ENCODE peak calls at places on chromosomes 6 and 20, in five cellular contexts. E is vagina, P is right lobe of liver, X is GM12878, V is uterus. A is an unnamed sample.

GRCh38 chr6:75579951-75580350 is 21.7 kb upstream of the SENP6 start:
- DNase-seq in E (no peak), P (no peak), X (no peak), V (no peak), A (no peak)

GRCh38 chr20:4817230-4817671 is 95.5 kb downstream of the PRND start:
- DNase-seq in E (no peak), P (no peak), X (no peak), V (no peak), A (no peak)

GRCh38 chr6:149600508-149600907 is 34.3 kb downstream of the GINM1 start:
- DNase-seq in E (no peak), P (no peak), X (no peak), V (no peak), A (no peak)

GRCh38 chr20:10185741-10186558 is 32.7 kb upstream of the SNAP25 start:
- DNase-seq in E (no peak), P (peak; percentile 56), X (no peak), V (no peak), A (no peak)

GRCh38 chr6:30954631-30955366 is 14.0 kb downstream of the MUCL3 start:
- DNase-seq in E (no peak), P (no peak), X (no peak), V (no peak), A (no peak)

GRCh38 chr20:40932436-40932835 is 96.2 kb upstream of the TOP1 start:
- DNase-seq in E (peak; percentile 42), P (no peak), X (no peak), V (no peak), A (no peak)

GRCh38 chr6:165574770-165575549 is 88.1 kb downstream of the PDE10A start:
- DNase-seq in E (no peak), P (no peak), X (no peak), V (no peak), A (no peak)

GRCh38 chr20:25076731-25077609 is 5.0 kb downstream of the VSX1 start:
- DNase-seq in E (peak; percentile 74), P (peak; percentile 79), X (no peak), V (no peak), A (no peak)

GRCh38 chr6:23349521-23350147 is 776.4 kb upstream of the NRSN1 start:
- DNase-seq in E (no peak), P (no peak), X (no peak), V (no peak), A (no peak)

GRCh38 chr6:139306582-139306981 is 14.8 kb upstream of the TXLNB start:
- DNase-seq in E (no peak), P (no peak), X (no peak), V (no peak), A (no peak)

GRCh38 chr6:94501546-94501945 is 1075.8 kb upstream of the MANEA start:
- DNase-seq in E (no peak), P (no peak), X (no peak), V (no peak), A (no peak)

GRCh38 chr20:45470262-45470931 is 844 bp downstream of the WFDC2 start:
- DNase-seq in E (peak; percentile 80), P (no peak), X (no peak), V (peak; percentile 25), A (peak; percentile 31)

GRCh38 chr20:51935003-51935358 is 132.7 kb upstream of the SALL4 start:
- DNase-seq in E (no peak), P (no peak), X (no peak), V (no peak), A (no peak)

GRCh38 chr6:132072271-132072670 is 121.1 kb upstream of the CCN2 start:
- DNase-seq in E (no peak), P (no peak), X (no peak), V (no peak), A (no peak)

GRCh38 chr6:692356-692851 is 535 bp downstream of the EXOC2 start:
- DNase-seq in E (no peak), P (peak; percentile 65), X (peak; percentile 26), V (peak; percentile 22), A (peak; percentile 18)

GRCh38 chr20:20814685-20815084 is 102.2 kb upstream of the RALGAPA2 start:
- DNase-seq in E (no peak), P (no peak), X (no peak), V (no peak), A (no peak)

GRCh38 chr20:47007826-47008655 is 113.4 kb downstream of the EYA2 start:
- DNase-seq in E (no peak), P (no peak), X (no peak), V (no peak), A (no peak)

GRCh38 chr6:148538251-148539190 is 195.9 kb downstream of the SASH1 start:
- DNase-seq in E (no peak), P (no peak), X (no peak), V (no peak), A (no peak)

GRCh38 chr6:105849741-105850140 is 236.4 kb upstream of the PRDM1 start:
- DNase-seq in E (no peak), P (no peak), X (no peak), V (no peak), A (no peak)

GRCh38 chr20:15498926-15499325 is 1074.3 kb downstream of the KIF16B start:
- DNase-seq in E (no peak), P (no peak), X (no peak), V (no peak), A (no peak)

GRCh38 chr6:113301651-113302050 is 555.5 kb upstream of the MARCKS start:
- DNase-seq in E (no peak), P (no peak), X (no peak), V (no peak), A (no peak)

GRCh38 chr6:5898563-5898962 is 108.2 kb downstream of the NRN1 start:
- DNase-seq in E (no peak), P (no peak), X (no peak), V (no peak), A (no peak)

GRCh38 chr6:157227202-157228166 is 95.8 kb downstream of the TMEM242 start:
- DNase-seq in E (peak; percentile 87), P (no peak), X (no peak), V (no peak), A (no peak)

GRCh38 chr6:3585320-3585935 is 128.6 kb upstream of the SLC22A23 start:
- DNase-seq in E (peak; percentile 72), P (no peak), X (no peak), V (no peak), A (no peak)

GRCh38 chr20:63520594-63520938 is at the start of gene PPDPF:
- DNase-seq in E (no peak), P (peak; percentile 86), X (no peak), V (peak; percentile 83), A (peak; percentile 88)

GRCh38 chr6:109788687-109789086 is 97.6 kb downstream of the FIG4 start:
- DNase-seq in E (no peak), P (no peak), X (no peak), V (no peak), A (no peak)

GRCh38 chr6:152098683-152099082 is 291.2 kb downstream of the ESR1 start:
- DNase-seq in E (peak; percentile 80), P (no peak), X (no peak), V (no peak), A (no peak)
- H3K4me3 ChIP-seq in E (no peak overlapping the region), P (no peak overlapping the region), X (no peak overlapping the region), V (no peak overlapping the region), A (no peak overlapping the region)

DNA sequence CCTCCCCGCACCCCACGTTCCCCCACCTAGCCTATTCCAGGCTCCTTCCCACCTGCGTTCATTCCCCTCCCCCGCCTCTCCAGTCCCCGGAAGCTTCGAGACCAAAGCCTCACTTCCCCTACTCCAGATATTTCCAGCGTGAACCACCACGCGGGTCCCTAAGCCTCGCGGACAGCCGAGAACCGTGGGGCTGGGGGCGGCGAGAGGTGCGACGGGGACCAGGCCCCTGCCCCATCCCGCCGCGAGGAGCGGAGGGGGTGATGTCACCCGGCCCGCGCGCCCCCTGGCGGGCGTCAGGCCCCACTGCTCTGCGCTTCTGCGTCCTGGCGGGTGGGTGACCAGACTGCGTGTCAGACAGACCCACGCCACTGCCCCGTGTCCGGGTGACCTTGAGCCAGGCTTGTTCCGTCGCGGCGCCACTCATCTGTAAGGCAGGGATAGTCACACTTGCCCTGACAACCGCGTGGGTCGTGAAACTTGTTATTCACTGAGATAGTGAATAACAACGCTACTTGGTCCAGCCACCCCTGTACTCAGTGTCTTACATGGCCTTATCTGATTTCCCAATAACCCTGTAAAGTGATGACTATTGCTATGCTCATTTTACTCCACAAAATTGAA is 9.0 kb upstream of the HSP90AB1 start:
- DNase-seq in E (no peak), P (peak; percentile 85), X (no peak), V (peak; percentile 85), A (peak; percentile 80)
- TF ChIP-seq POLR2A in E (peak; percentile 19), P (no peak), X (peak; percentile 83), V (peak; percentile 50), A (peak; percentile 29)

GRCh38 chr6:127999032-127999431 is 98.2 kb upstream of the THEMIS start:
- DNase-seq in E (no peak), P (no peak), X (no peak), V (no peak), A (no peak)

GRCh38 chr6:128005009-128005408 is 104.2 kb upstream of the THEMIS start:
- DNase-seq in E (no peak), P (no peak), X (no peak), V (no peak), A (no peak)

GRCh38 chr6:127997472-127998164 is 96.8 kb upstream of the THEMIS start:
- DNase-seq in E (no peak), P (no peak), X (no peak), V (no peak), A (no peak)

DNA sequence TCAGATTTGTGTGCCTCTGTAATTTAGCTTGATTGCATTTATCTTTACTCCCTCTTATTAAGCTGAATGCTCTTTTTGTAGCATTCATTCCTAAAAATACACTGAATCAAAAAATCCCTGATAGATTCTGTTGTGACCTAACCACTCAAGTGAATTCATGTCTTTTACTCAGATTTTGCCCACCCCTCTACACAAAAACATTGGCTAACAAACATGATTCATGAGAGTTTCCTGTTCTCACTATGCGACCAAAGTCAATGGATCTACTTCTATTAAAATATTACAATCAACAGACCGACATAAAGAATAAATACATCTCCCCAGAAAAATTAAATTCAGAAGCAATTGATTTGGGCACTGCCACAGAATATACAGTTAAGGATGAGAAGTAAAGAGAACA is 99.5 kb upstream of the THEMIS start:
- DNase-seq in E (no peak), P (no peak), X (no peak), V (no peak), A (no peak)
- H3K27ac ChIP-seq in E (no peak overlapping the region), P (no peak overlapping the region), X (no peak overlapping the region), V (no peak overlapping the region), A (no peak overlapping the region)

GRCh38 chr6:54465649-54466300 is 157.5 kb downstream of the TINAG start:
- DNase-seq in E (no peak), P (no peak), X (no peak), V (no peak), A (no peak)
- H3K4me3 ChIP-seq in E (no peak overlapping the region), P (no peak overlapping the region), X (no peak overlapping the region), V (no peak overlapping the region), A (no peak overlapping the region)